ENCODE peak calls at places on chromosomes 5 and 9, in eight cellular contexts. K is CD4-positive, alpha-beta memory T cell; I is endothelial cell of umbilical vein; D is NCI-H1694 treated with DMSO at 0.1 percent for 48 hours; H is neuronal stem cell; F is nucleus accumbens; J is mucosa of descending colon; M is posterior vena cava. X is an unnamed sample.

GRCh38 chr5:149271195-149271716 is 403 bp upstream of the AFAP1L1 start:
- DNase-seq in M (no peak), D (no peak), I (peak), J (no peak), F (no peak), H (peak), K (no peak), X (no peak)

GRCh38 chr9:110192531-110193326 is 15.2 kb downstream of the C9orf152 start:
- DNase-seq in F (no peak), H (no peak), J (no peak), K (no peak), D (no peak), I (peak), M (no peak), X (no peak)

GRCh38 chr5:1047332-1047965 is 38.8 kb downstream of the NKD2 start:
- DNase-seq in H (no peak), F (no peak), D (no peak), K (no peak), M (no peak), I (no peak), J (no peak), X (no peak)

GRCh38 chr5:37724395-37725125 is 115.3 kb downstream of the GDNF start:
- DNase-seq in F (no peak), K (no peak), J (no peak), D (no peak), H (no peak), M (no peak), I (no peak), X (no peak)

GRCh38 chr9:115673599-115673998 is 480.0 kb upstream of the PAPPA start:
- DNase-seq in D (no peak), J (no peak), K (no peak), M (no peak), H (no peak), F (no peak), I (no peak), X (no peak)

GRCh38 chr5:8508196-8508595 is 639.2 kb downstream of the MTRR start:
- DNase-seq in K (no peak), I (no peak), J (no peak), H (no peak), D (no peak), F (no peak), M (no peak), X (no peak)

GRCh38 chr9:37617837-37618236 is 25.4 kb upstream of the TOMM5 start:
- DNase-seq in F (no peak), D (no peak), J (no peak), M (no peak), H (peak), I (no peak), K (no peak), X (no peak)

GRCh38 chr9:36486933-36487481 is 85.7 kb upstream of the MELK start:
- DNase-seq in J (peak), M (peak), D (no peak), H (peak), K (peak), I (peak), F (no peak), X (no peak)

GRCh38 chr9:101114317-101114716 is 85.8 kb downstream of the PLPPR1 start:
- DNase-seq in H (no peak), I (no peak), J (no peak), K (no peak), D (no peak), M (no peak), F (no peak), X (no peak)

GRCh38 chr5:122921826-122922225 is 76.4 kb downstream of the SNX24 start:
- DNase-seq in H (no peak), K (no peak), I (no peak), D (no peak), F (no peak), J (no peak), M (no peak), X (no peak)

GRCh38 chr9:136719212-136719880 is 7.0 kb downstream of the DIPK1B start:
- DNase-seq in J (no peak), H (no peak), K (no peak), F (no peak), M (peak), D (no peak), I (peak), X (peak)

GRCh38 chr9:8780386-8780785 is 980.8 kb upstream of the DMAC1 start:
- DNase-seq in I (no peak), J (no peak), H (no peak), K (no peak), M (no peak), D (no peak), F (no peak), X (no peak)

GRCh38 chr9:114434878-114435311 is 47.1 kb upstream of the AKNA start:
- DNase-seq in D (peak), K (no peak), M (no peak), H (peak), I (peak), J (no peak), F (no peak), X (peak)

GRCh38 chr9:68637020-68637419 is 68.0 kb upstream of the PIP5K1B start:
- DNase-seq in K (no peak), I (no peak), F (no peak), D (no peak), J (peak), M (no peak), H (no peak), X (no peak)